ENCODE peak calls at places on chromosome 11, in six cellular contexts. I is Panc1; J is body of pancreas; Q is CD8-positive, alpha-beta T cell; S is heart left ventricle; X is HCT116. P is an unnamed sample.

GRCh38 chr11:70108250-70108649 is 30.1 kb downstream of the ANO1 start:
- DNase-seq in J (no peak), I (no peak), S (no peak), X (no peak), Q (no peak), P (peak)

GRCh38 chr11:47106839-47107520 is 69.7 kb downstream of the ARFGAP2 start:
- DNase-seq in J (no peak), X (no peak), Q (no peak), I (no peak), S (no peak), P (peak)

GRCh38 chr11:131504199-131504949 is 134.0 kb downstream of the NTM start:
- DNase-seq in Q (no peak), J (no peak), X (no peak), S (no peak), I (no peak), P (peak)

GRCh38 chr11:86695391-86695790 is 23.0 kb upstream of the ME3 start:
- DNase-seq in S (no peak), I (no peak), X (no peak), Q (no peak), J (no peak), P (no peak)

GRCh38 chr11:8826145-8826786 is 84.7 kb upstream of the AKIP1 start:
- DNase-seq in S (no peak), Q (no peak), I (no peak), J (no peak), X (no peak), P (no peak)

GRCh38 chr11:120306519-120307242 is 18.4 kb upstream of the TLCD5 start:
- DNase-seq in Q (no peak), J (no peak), I (no peak), S (no peak), X (peak), P (no peak)

GRCh38 chr11:21965221-21965620 is 227.7 kb upstream of the ANO5 start:
- DNase-seq in Q (no peak), X (no peak), S (no peak), I (no peak), J (no peak), P (no peak)

GRCh38 chr11:96199563-96200025 is 143.4 kb downstream of the MAML2 start:
- DNase-seq in Q (no peak), I (no peak), S (no peak), J (no peak), X (no peak), P (no peak)

GRCh38 chr11:26827567-26828037 is 105.7 kb upstream of the SLC5A12 start:
- DNase-seq in S (no peak), Q (no peak), J (peak), I (no peak), X (no peak), P (no peak)

GRCh38 chr11:92311616-92312449 is 87.2 kb downstream of the FAT3 start:
- DNase-seq in I (no peak), X (no peak), Q (no peak), S (no peak), J (no peak), P (no peak)

GRCh38 chr11:119108151-119108856 is 1.2 kb downstream of the C2CD2L start:
- DNase-seq in J (peak), I (no peak), X (no peak), S (no peak), Q (no peak), P (peak)

GRCh38 chr11:76030286-76030685 is 176.0 kb downstream of the WNT11 start:
- DNase-seq in J (no peak), Q (no peak), X (no peak), S (no peak), I (peak), P (no peak)

GRCh38 chr11:73982595-73982989 is at the start of gene UCP2:
- DNase-seq in J (peak), Q (peak), S (peak), X (no peak), I (no peak), P (peak)

GRCh38 chr11:83724704-83725114 is 438.5 kb upstream of the CCDC90B start:
- DNase-seq in S (no peak), Q (no peak), J (peak), X (no peak), I (no peak), P (peak)

GRCh38 chr11:35553021-35553420 is 27.6 kb upstream of the PAMR1 start:
- DNase-seq in J (no peak), X (no peak), S (no peak), I (no peak), Q (no peak), P (no peak)

GRCh38 chr11:128766687-128767086 is 72.8 kb downstream of the FLI1 start:
- DNase-seq in Q (no peak), S (no peak), J (no peak), X (no peak), I (no peak), P (no peak)

GRCh38 chr11:2744166-2744565 is 44.4 kb upstream of the KCNQ1OT1 start:
- DNase-seq in J (peak), Q (no peak), S (no peak), X (no peak), I (no peak), P (no peak)

GRCh38 chr11:33044281-33044680 is 4.9 kb downstream of the TCP11L1 start:
- DNase-seq in J (no peak), S (no peak), Q (no peak), X (no peak), I (no peak), P (no peak)

GRCh38 chr11:57779275-57779674 is 17.7 kb downstream of the CTNND1 start:
- DNase-seq in J (peak), Q (no peak), S (peak), I (no peak), X (no peak), P (peak)

GRCh38 chr11:11973361-11973800 is 35.0 kb downstream of the DKK3 start:
- DNase-seq in X (no peak), J (peak), I (no peak), S (peak), Q (no peak), P (peak)

GRCh38 chr11:108574675-108575074 is 18.9 kb downstream of the EXPH5 start:
- DNase-seq in S (no peak), J (no peak), X (no peak), I (no peak), Q (no peak), P (no peak)

GRCh38 chr11:76773921-76774361 is 9.2 kb upstream of the TSKU start:
- DNase-seq in Q (no peak), I (no peak), S (no peak), J (peak), X (no peak), P (peak)

GRCh38 chr11:73267122-73267846 is 4.9 kb upstream of the P2RY6 start:
- DNase-seq in I (no peak), J (no peak), S (peak), Q (no peak), X (no peak), P (no peak)

GRCh38 chr11:122101625-122102291 is 14.3 kb downstream of the BLID start:
- DNase-seq in Q (no peak), S (peak), J (peak), X (no peak), I (no peak), P (peak)

GRCh38 chr11:18706330-18707243 is 8.0 kb downstream of the TMEM86A start:
- DNase-seq in J (peak), Q (peak), S (peak), I (no peak), X (no peak), P (peak)

GRCh38 chr11:128467610-128468041 is 119.7 kb downstream of the ETS1 start:
- DNase-seq in I (peak), S (no peak), J (no peak), X (peak), Q (no peak), P (no peak)

GRCh38 chr11:16977136-16978020 is 36.8 kb downstream of the PLEKHA7 start:
- DNase-seq in X (no peak), S (no peak), Q (no peak), J (no peak), I (no peak), P (peak)

GRCh38 chr11:45904309-45904915 is 2.7 kb downstream of the FREY1 start:
- DNase-seq in X (no peak), Q (no peak), J (peak), S (no peak), I (no peak), P (no peak)

GRCh38 chr11:28819741-28820140 is 711.6 kb downstream of the METTL15 start:
- DNase-seq in Q (no peak), X (no peak), S (no peak), J (no peak), I (no peak), P (no peak)

GRCh38 chr11:74687237-74688005 is 43.8 kb downstream of the CHRDL2 start:
- DNase-seq in J (no peak), S (no peak), Q (no peak), I (no peak), X (no peak), P (no peak)

GRCh38 chr11:9016916-9017642 is 13.3 kb upstream of the NRIP3 start:
- DNase-seq in S (no peak), Q (no peak), J (no peak), X (no peak), I (no peak), P (no peak)

GRCh38 chr11:111512296-111513239 is at the start of gene BTG4:
- DNase-seq in S (no peak), Q (no peak), J (no peak), I (no peak), X (no peak), P (peak)

GRCh38 chr11:111510311-111510710 is 1.9 kb downstream of the BTG4 start:
- DNase-seq in Q (no peak), S (no peak), X (no peak), I (no peak), J (no peak), P (no peak)

GRCh38 chr11:111513240-111513605 is 1.0 kb upstream of the BTG4 start:
- DNase-seq in S (no peak), I (no peak), J (no peak), Q (no peak), X (no peak), P (no peak)

GRCh38 chr11:111515591-111515990 is 1.0 kb downstream of the HOATZ start:
- DNase-seq in J (no peak), Q (no peak), X (no peak), I (no peak), S (no peak), P (no peak)

DNA sequence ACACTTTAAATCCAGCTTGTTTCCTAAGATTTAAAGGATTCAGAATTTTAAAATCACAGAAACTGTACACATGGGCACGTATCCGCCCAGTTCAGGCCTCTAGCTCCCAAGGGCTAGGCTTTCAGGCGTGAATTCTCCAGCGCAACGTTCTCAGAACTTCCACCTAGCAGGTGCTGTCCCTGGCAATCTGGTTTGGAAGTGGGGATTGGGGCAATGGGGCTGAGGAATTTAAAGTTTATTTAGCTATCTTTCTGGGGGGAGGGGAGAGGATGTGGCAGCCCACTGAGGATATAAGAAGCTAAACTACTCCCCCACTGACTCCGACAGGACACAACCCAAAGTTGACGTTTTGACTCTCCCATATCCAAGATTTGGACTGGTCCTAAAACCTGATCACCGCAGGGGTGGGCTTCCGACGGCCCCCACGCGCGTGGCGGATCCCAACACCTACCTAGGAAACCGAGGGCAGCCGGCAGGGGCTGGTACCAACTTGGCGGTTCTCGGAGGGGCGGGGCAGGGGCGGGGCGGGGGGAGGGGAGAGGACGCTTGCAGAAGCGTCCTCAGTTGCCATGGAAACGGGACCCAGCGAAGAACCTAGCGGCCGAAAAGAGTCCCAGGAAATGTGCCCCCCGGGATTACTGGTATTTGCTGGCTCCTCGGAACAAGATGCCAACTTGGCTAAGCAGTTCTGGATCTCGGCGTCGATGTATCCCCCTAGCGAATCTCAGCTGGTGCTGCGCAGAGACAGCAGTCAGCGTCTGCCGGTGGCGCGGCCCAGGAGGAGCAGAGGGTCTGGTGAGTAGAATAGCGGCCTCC is at the start of gene HOATZ:
- DNase-seq in S (no peak), X (no peak), Q (no peak), I (no peak), J (no peak), P (peak)
- TF ChIP-seq CTCF in S (no peak), X (no peak), Q (no peak), I (peak), J (no peak), P (no peak)

GRCh38 chr11:59212222-59212621 is 505 bp downstream of the MPEG1 start:
- DNase-seq in J (no peak), I (no peak), Q (no peak), X (no peak), S (no peak), P (no peak)
- H3K27ac ChIP-seq in J (no peak), I (no peak), Q (no peak), X (no peak), S (peak), P (no peak)

DNA sequence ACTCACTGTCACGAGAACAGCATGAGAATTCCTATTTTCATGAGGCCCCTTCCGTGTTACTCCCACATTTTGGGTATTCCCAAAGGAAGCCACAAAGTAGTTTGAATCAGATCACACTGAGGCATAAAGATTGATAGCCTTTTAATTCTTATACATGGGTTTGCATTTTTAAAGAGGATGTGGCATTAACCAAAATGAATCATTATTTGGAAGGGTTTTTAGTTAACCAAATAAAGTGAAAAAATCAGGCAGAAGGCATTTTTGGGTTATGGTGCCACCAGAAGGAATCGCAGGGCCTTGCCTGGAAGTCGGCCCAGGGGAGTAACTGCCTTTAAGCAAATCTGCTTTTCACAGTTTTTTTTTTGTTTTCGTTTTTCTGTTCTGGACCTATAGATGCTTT is 55.4 kb downstream of the HSD17B12 start:
- DNase-seq in Q (no peak), I (no peak), J (no peak), S (no peak), X (no peak), P (no peak)
- H3K4me3 ChIP-seq in Q (no peak), I (no peak), J (no peak), S (no peak), X (no peak), P (no peak)

GRCh38 chr11:15625691-15626090 is 511.0 kb downstream of the INSC start:
- DNase-seq in X (no peak), I (no peak), S (no peak), J (no peak), Q (no peak), P (no peak)

GRCh38 chr11:15627560-15627959 is 512.8 kb downstream of the INSC start:
- DNase-seq in I (no peak), J (no peak), Q (no peak), X (no peak), S (no peak), P (no peak)

GRCh38 chr11:15624701-15625100 is 510.0 kb downstream of the INSC start:
- DNase-seq in S (no peak), X (no peak), I (no peak), J (no peak), Q (no peak), P (no peak)

GRCh38 chr11:15635501-15635900 is 520.8 kb downstream of the INSC start:
- DNase-seq in X (no peak), Q (no peak), I (no peak), S (no peak), J (no peak), P (no peak)

DNA sequence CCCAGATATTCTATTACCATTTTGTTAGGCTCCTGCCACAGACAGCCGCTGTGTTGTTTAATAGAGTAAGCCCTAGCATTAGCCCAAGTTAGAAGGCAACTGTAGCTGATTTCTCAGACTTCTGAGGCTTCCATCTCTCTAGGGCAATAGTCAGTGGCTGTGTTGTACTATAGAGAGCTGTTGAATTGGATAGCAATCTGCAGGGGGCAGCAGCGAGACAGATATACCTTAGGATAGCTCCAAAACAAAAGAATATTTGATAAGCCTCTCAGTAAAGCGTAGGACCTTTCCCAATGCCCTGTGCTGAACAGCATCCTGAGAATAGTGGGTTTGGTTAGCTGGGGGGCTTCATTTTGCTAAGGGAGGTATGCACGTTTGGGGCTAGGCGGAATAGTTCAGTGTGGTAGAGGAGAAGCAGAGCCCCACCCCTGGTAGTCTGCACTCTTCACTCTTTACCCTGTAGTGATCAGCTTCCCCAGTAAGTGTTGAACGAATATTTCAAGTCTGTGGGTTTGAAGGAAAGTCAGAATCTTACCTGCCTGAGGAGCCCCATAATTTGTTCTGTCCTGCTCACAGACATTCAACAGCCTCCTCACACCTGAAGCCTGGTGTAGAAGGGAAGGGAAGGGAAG is 515.1 kb downstream of the INSC start:
- DNase-seq in S (no peak), Q (no peak), X (peak), J (peak), I (no peak), P (no peak)
- TF ChIP-seq CTCF in S (peak), Q (no peak), X (peak), J (peak), I (peak), P (no peak)

GRCh38 chr11:117075186-117075585 is 23.0 kb downstream of the SIK3 start:
- DNase-seq in Q (no peak), J (no peak), X (no peak), S (no peak), I (no peak), P (no peak)

GRCh38 chr11:117072517-117073218 is 25.6 kb downstream of the SIK3 start:
- DNase-seq in I (peak), Q (no peak), X (peak), S (no peak), J (no peak), P (no peak)

GRCh38 chr11:117074122-117074521 is 24.1 kb downstream of the SIK3 start:
- DNase-seq in X (no peak), J (no peak), S (no peak), Q (no peak), I (no peak), P (no peak)

GRCh38 chr11:117071344-117071787 is 26.9 kb downstream of the SIK3 start:
- DNase-seq in Q (no peak), J (peak), I (no peak), X (no peak), S (peak), P (peak)

DNA sequence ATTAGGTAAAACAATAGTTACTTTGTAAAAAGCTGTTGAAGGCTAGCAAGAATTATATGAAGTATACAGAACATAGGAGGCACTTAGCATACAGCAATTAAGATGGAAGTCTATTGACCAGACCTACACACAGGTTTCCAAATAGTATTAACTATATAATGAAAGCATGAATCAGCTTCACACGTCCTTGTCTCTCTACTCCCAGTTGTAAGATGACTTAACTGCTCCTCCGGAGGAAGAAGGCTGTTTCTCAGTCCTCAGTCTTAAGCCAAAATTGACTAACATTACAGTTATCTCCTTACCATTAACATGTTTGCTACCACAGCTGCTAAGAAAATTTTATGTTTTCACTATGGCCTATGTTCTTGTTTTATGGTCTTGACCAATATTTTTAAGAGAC is 24.7 kb downstream of the SIK3 start:
- DNase-seq in S (no peak), X (no peak), I (no peak), Q (no peak), J (no peak), P (no peak)
- H3K27ac ChIP-seq in S (peak), X (no peak), I (peak), Q (no peak), J (no peak), P (peak)

GRCh38 chr11:116864531-116864930 is 27.1 kb upstream of the APOA1 start:
- DNase-seq in Q (no peak), J (no peak), S (no peak), X (no peak), I (no peak), P (no peak)
- H3K4me3 ChIP-seq in Q (no peak), J (no peak), S (no peak), X (no peak), I (no peak), P (no peak)

GRCh38 chr11:113991718-113992458 is 17.0 kb downstream of the HTR3A start:
- DNase-seq in I (no peak), X (no peak), Q (no peak), J (peak), S (no peak), P (peak)

GRCh38 chr11:113991170-113991569 is 16.3 kb downstream of the HTR3A start:
- DNase-seq in S (peak), Q (no peak), J (no peak), X (no peak), I (no peak), P (peak)

GRCh38 chr11:113994077-113994954 is 19.4 kb downstream of the HTR3A start:
- DNase-seq in X (no peak), S (no peak), Q (peak), I (no peak), J (no peak), P (peak)

GRCh38 chr11:113989916-113990315 is 15.0 kb downstream of the HTR3A start:
- DNase-seq in Q (no peak), J (no peak), S (no peak), I (no peak), X (no peak), P (no peak)

GRCh38 chr11:113992459-113993105 is 17.7 kb downstream of the HTR3A start:
- DNase-seq in X (no peak), Q (no peak), S (no peak), J (no peak), I (no peak), P (peak)
- TF ChIP-seq CTCF in X (no peak), Q (no peak), S (no peak), J (no peak), I (no peak), P (no peak)

GRCh38 chr11:116701876-116702275 is 70.9 kb downstream of the BUD13 start:
- DNase-seq in I (no peak), Q (no peak), S (no peak), X (no peak), J (no peak), P (no peak)
- H3K27ac ChIP-seq in I (no peak), Q (no peak), S (no peak), X (no peak), J (no peak), P (no peak)